ENCODE peak calls at places on chromosomes 16 and 17, in four cellular contexts. One of them, this sample, is unnamed.

GRCh38 chr17:77881545-77881944 is 77.0 kb upstream of the TNRC6C start:
- DNase-seq in astrocyte of the spinal cord: peak
- DNase-seq in tibial nerve: peak
- DNase-seq in tibial artery: peak
- DNase-seq in this sample: no peak

GRCh38 chr17:51487947-51488346 is 227.6 kb downstream of the UTP18 start:
- DNase-seq in astrocyte of the spinal cord: no peak
- DNase-seq in tibial nerve: no peak
- DNase-seq in tibial artery: no peak
- DNase-seq in this sample: no peak

GRCh38 chr17:63437287-63438091 is 8.6 kb downstream of the CYB561 start:
- DNase-seq in astrocyte of the spinal cord: no peak
- DNase-seq in tibial nerve: no peak
- DNase-seq in tibial artery: no peak
- DNase-seq in this sample: no peak

GRCh38 chr17:19508327-19508867 is 25.3 kb upstream of the SLC47A1 start:
- DNase-seq in astrocyte of the spinal cord: no peak
- DNase-seq in tibial nerve: no peak
- DNase-seq in tibial artery: no peak
- DNase-seq in this sample: no peak

GRCh38 chr16:56944954-56945839 is 13.3 kb downstream of the HERPUD1 start:
- DNase-seq in astrocyte of the spinal cord: no peak
- DNase-seq in tibial nerve: no peak
- DNase-seq in tibial artery: no peak
- DNase-seq in this sample: no peak

GRCh38 chr17:48871551-48872351 is 20.8 kb upstream of the ATP5MC1 start:
- DNase-seq in astrocyte of the spinal cord: no peak
- DNase-seq in tibial nerve: peak
- DNase-seq in tibial artery: peak
- DNase-seq in this sample: no peak

GRCh38 chr16:27498916-27499658 is 50.6 kb downstream of the GTF3C1 start:
- DNase-seq in astrocyte of the spinal cord: no peak
- DNase-seq in tibial nerve: no peak
- DNase-seq in tibial artery: no peak
- DNase-seq in this sample: no peak

GRCh38 chr17:28551421-28552186 is 820 bp downstream of the UNC119 start:
- DNase-seq in astrocyte of the spinal cord: no peak
- DNase-seq in tibial nerve: no peak
- DNase-seq in tibial artery: no peak
- DNase-seq in this sample: no peak

GRCh38 chr16:1325673-1326371 is 7.6 kb upstream of the BAIAP3 start:
- DNase-seq in astrocyte of the spinal cord: no peak
- DNase-seq in tibial nerve: no peak
- DNase-seq in tibial artery: no peak
- DNase-seq in this sample: no peak

GRCh38 chr17:63138713-63139112 is 172.7 kb downstream of the TANC2 start:
- DNase-seq in astrocyte of the spinal cord: peak
- DNase-seq in tibial nerve: no peak
- DNase-seq in tibial artery: no peak
- DNase-seq in this sample: no peak

GRCh38 chr17:13480877-13481276 is 120.9 kb downstream of the HS3ST3A1 start:
- DNase-seq in astrocyte of the spinal cord: no peak
- DNase-seq in tibial nerve: no peak
- DNase-seq in tibial artery: no peak
- DNase-seq in this sample: no peak

GRCh38 chr17:27256225-27257030 is 37.5 kb upstream of the WSB1 start:
- DNase-seq in astrocyte of the spinal cord: peak
- DNase-seq in tibial nerve: no peak
- DNase-seq in tibial artery: no peak
- DNase-seq in this sample: peak

GRCh38 chr17:46809110-46809571 is 9.4 kb downstream of the WNT3 start:
- DNase-seq in astrocyte of the spinal cord: no peak
- DNase-seq in tibial nerve: no peak
- DNase-seq in tibial artery: no peak
- DNase-seq in this sample: no peak

GRCh38 chr17:39094607-39095308 is 56.7 kb downstream of the PLXDC1 start:
- DNase-seq in astrocyte of the spinal cord: no peak
- DNase-seq in tibial nerve: no peak
- DNase-seq in tibial artery: no peak
- DNase-seq in this sample: no peak

GRCh38 chr17:30433514-30433913 is 43.7 kb upstream of the GOSR1 start:
- DNase-seq in astrocyte of the spinal cord: peak
- DNase-seq in tibial nerve: no peak
- DNase-seq in tibial artery: no peak
- DNase-seq in this sample: peak

GRCh38 chr16:57916735-57917450 is 54.0 kb downstream of the CNGB1 start:
- DNase-seq in astrocyte of the spinal cord: no peak
- DNase-seq in tibial nerve: no peak
- DNase-seq in tibial artery: no peak
- DNase-seq in this sample: no peak

GRCh38 chr16:66740010-66740409 is 11.4 kb downstream of the DYNC1LI2 start:
- DNase-seq in astrocyte of the spinal cord: peak
- DNase-seq in tibial nerve: no peak
- DNase-seq in tibial artery: no peak
- DNase-seq in this sample: no peak

GRCh38 chr17:75826561-75827290 is 17.5 kb downstream of the UNC13D start:
- DNase-seq in astrocyte of the spinal cord: no peak
- DNase-seq in tibial nerve: no peak
- DNase-seq in tibial artery: no peak
- DNase-seq in this sample: no peak

GRCh38 chr17:50256826-50257573 is 17.3 kb upstream of the TMEM92 start:
- DNase-seq in astrocyte of the spinal cord: no peak
- DNase-seq in tibial nerve: no peak
- DNase-seq in tibial artery: no peak
- DNase-seq in this sample: no peak

GRCh38 chr17:22300177-22300576 is 607.9 kb downstream of the KCNJ18 start:
- DNase-seq in astrocyte of the spinal cord: no peak
- DNase-seq in tibial nerve: no peak
- DNase-seq in tibial artery: no peak
- DNase-seq in this sample: no peak

GRCh38 chr16:20866161-20866772 is 33.9 kb downstream of the DCUN1D3 start:
- DNase-seq in astrocyte of the spinal cord: peak
- DNase-seq in tibial nerve: no peak
- DNase-seq in tibial artery: peak
- DNase-seq in this sample: no peak

GRCh38 chr16:85610446-85611204 is 2.5 kb upstream of the GSE1 start:
- DNase-seq in astrocyte of the spinal cord: peak
- DNase-seq in tibial nerve: peak
- DNase-seq in tibial artery: peak
- DNase-seq in this sample: no peak

GRCh38 chr17:65703891-65704290 is 142.4 kb upstream of the AXIN2 start:
- DNase-seq in astrocyte of the spinal cord: no peak
- DNase-seq in tibial nerve: no peak
- DNase-seq in tibial artery: no peak
- DNase-seq in this sample: no peak

GRCh38 chr17:78343433-78344201 is 16.3 kb downstream of the SOCS3 start:
- DNase-seq in astrocyte of the spinal cord: no peak
- DNase-seq in tibial nerve: no peak
- DNase-seq in tibial artery: no peak
- DNase-seq in this sample: no peak

GRCh38 chr16:19014456-19014855 is 30.7 kb downstream of the TMC7 start:
- DNase-seq in astrocyte of the spinal cord: no peak
- DNase-seq in tibial nerve: no peak
- DNase-seq in tibial artery: no peak
- DNase-seq in this sample: no peak

GRCh38 chr16:66695474-66695934 is 1.0 kb downstream of the CMTM4 start:
- DNase-seq in astrocyte of the spinal cord: no peak
- DNase-seq in tibial nerve: no peak
- DNase-seq in tibial artery: no peak
- DNase-seq in this sample: no peak

GRCh38 chr17:48294989-48295892 is 134.8 kb downstream of the SKAP1 start:
- DNase-seq in astrocyte of the spinal cord: no peak
- DNase-seq in tibial nerve: no peak
- DNase-seq in tibial artery: no peak
- DNase-seq in this sample: no peak

GRCh38 chr16:85699628-85700027 is 10.9 kb upstream of the GINS2 start:
- DNase-seq in astrocyte of the spinal cord: peak
- DNase-seq in tibial nerve: no peak
- DNase-seq in tibial artery: no peak
- DNase-seq in this sample: no peak

GRCh38 chr17:57112994-57113393 is 27.9 kb downstream of the AKAP1 start:
- DNase-seq in astrocyte of the spinal cord: no peak
- DNase-seq in tibial nerve: no peak
- DNase-seq in tibial artery: no peak
- DNase-seq in this sample: no peak

GRCh38 chr17:16304832-16305231 is 48.4 kb downstream of the CENPV start:
- DNase-seq in astrocyte of the spinal cord: no peak
- DNase-seq in tibial nerve: no peak
- DNase-seq in tibial artery: no peak
- DNase-seq in this sample: no peak
- TF ChIP-seq CTCF in astrocyte of the spinal cord: peak
- TF ChIP-seq CTCF in tibial nerve: no peak
- TF ChIP-seq CTCF in tibial artery: no peak
- TF ChIP-seq CTCF in this sample: peak

DNA sequence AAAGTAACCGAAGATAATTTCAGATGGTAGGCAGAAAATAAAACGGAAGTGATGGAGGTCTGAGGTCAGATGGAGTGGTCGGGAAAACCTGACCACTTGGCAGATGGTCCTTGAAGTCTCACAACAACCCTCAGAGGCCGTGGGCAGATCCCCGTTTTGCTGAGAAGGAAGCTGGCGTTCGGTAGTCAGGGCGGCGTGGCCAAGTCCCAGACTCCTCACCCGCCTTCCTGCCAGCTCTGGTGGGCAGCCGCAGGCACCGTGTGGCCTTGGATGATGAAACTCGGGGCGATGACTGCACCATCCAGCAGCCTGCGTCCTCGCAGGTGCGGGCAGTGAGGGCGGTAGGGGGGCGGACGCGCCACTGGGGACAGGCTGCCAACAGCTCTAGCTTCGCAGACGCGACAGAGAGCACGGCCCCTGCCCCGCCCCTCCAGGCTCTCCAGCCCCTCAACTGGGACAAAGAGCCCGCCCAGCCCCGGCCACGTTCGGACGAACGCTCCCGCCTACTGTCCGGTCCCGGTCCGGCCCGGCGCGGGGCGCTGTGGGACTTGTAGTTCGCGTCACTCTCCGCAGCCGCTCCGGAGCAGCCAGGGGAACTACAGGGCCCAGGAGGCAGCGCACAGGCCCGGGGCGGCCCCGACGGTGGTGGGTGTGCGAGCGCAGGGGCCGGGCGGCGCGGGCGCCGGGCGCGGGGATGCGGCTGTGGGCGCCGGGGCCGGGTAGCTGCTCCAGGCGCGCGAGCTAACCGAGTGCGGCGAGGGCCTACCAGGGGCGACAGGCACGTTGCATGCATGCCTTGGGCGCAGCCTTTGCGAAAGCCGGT is at the start of gene GPT2:
- DNase-seq in astrocyte of the spinal cord: peak
- DNase-seq in tibial nerve: peak
- DNase-seq in tibial artery: peak
- DNase-seq in this sample: peak
- TF ChIP-seq CTCF in astrocyte of the spinal cord: no peak
- TF ChIP-seq CTCF in tibial nerve: peak
- TF ChIP-seq CTCF in tibial artery: peak
- TF ChIP-seq CTCF in this sample: no peak

DNA sequence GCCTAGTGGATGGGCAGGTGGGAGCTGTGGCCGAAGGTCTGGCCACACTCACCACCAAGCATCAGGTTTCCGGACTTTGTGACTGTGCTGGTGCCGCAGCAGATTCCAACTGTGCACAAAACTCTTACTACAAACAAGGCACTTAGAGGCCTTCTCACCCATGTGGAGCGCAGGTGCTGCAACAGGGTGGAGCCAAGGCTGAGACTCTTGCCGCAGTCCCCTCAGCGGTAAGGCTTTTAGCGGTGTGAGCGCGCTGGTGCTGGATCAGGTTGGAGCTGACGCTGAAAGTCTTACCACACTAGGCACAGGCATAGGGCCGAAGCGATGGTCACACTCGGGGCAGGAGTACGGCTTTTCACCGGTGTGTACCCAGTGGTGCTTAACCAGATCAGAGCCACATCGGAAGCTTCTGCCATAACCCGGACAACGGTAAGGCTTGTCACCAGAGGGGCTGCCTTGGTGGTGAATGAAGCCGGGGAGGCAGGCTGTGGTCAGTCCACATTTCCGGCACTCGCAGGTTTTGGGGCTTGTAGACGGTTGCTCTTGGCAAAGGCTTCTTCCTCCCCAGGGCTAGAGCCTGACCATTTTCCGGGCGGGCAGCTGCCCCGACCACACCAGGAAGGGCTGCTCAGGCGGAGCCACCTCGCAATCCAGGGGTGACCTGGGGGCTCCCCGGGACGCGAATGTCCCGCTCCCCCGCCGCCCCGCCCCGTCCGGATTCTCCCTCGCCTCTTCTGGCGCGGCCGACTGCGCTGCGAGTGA is 1.0 kb upstream of the ARMC5 start:
- DNase-seq in astrocyte of the spinal cord: peak
- DNase-seq in tibial nerve: no peak
- DNase-seq in tibial artery: peak
- DNase-seq in this sample: no peak
- TF ChIP-seq CTCF in astrocyte of the spinal cord: no peak
- TF ChIP-seq CTCF in tibial nerve: no peak
- TF ChIP-seq CTCF in tibial artery: peak
- TF ChIP-seq CTCF in this sample: no peak

DNA sequence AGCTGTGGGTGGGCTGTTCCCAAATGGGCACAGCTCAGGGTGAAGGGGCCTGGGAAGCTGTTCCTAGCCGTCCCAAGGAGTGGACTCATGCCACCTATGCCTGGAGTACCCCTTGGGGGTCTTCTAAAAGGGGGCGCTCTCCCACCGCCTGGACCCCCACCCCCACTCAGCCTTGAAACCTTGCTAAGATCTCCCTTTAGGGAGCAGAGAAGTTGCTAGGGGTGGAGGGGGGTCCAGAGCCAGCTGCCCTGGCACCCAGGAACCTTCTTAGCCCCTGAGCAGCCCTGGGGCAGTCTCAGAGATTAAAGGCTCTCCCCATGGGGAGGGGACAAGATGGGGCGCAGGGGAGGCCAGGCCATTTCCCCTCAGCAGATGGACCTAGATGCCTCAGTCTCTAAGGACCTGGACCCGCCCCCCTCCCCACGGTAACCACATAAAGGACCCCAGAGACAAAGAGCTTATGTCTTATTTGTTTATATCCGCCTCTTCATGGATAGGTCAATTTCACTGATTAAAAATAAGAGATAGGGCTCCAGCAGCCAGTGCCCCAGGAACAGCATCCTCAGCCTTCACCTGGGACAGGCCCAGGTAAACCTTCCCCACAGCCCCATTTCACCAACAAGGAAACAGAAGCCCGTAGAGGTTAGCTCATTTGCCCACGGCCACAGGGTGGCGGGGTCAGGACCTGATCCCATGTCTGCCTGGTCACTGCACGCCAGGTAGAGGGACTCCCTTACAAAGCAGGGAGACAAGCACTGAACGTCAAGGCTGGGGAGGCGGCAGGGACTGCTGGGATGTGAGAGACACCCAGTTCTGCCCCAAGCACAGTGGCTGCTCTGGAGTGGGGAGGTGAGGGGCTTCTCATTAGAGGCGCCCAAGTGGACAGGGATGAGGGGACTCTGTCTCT is 3.4 kb downstream of the MTSS2 start:
- DNase-seq in astrocyte of the spinal cord: no peak
- DNase-seq in tibial nerve: no peak
- DNase-seq in tibial artery: no peak
- DNase-seq in this sample: no peak
- TF ChIP-seq CTCF in astrocyte of the spinal cord: no peak
- TF ChIP-seq CTCF in tibial nerve: no peak
- TF ChIP-seq CTCF in tibial artery: no peak
- TF ChIP-seq CTCF in this sample: no peak

This sample was measured in AG09319.